ENCODE peak calls at places on chromosome 13, in five cellular contexts. T, L, E, F and H are unnamed samples.

GRCh38 chr13:80012281-80012680 is 328.6 kb downstream of the SPRY2 start:
- DNase-seq in L (no peak), T (no peak), E (peak; percentile 31), F (no peak), H (no peak)

GRCh38 chr13:73967397-73968165 is 166.6 kb downstream of the KLF12 start:
- DNase-seq in E (no peak), F (no peak), L (no peak), T (no peak), H (no peak)

GRCh38 chr13:76812206-76812882 is 73.9 kb downstream of the KCTD12 start:
- DNase-seq in T (no peak), L (no peak), F (no peak), E (no peak), H (peak; percentile 79)

GRCh38 chr13:70203661-70204229 is 95.5 kb upstream of the KLHL1 start:
- DNase-seq in T (no peak), E (peak; percentile 1), F (no peak), L (peak; percentile 4), H (no peak)

GRCh38 chr13:77492982-77493381 is 42.5 kb upstream of the SCEL start:
- DNase-seq in L (no peak), F (no peak), T (no peak), E (peak; percentile 58), H (no peak)

GRCh38 chr13:54637377-54637776 is 1608.8 kb downstream of the OLFM4 start:
- DNase-seq in T (no peak), E (peak; percentile 13), F (no peak), L (no peak), H (no peak)

GRCh38 chr13:29577135-29578051 is 18.1 kb downstream of the SLC7A1 start:
- DNase-seq in F (no peak), E (no peak), T (no peak), L (no peak), H (no peak)

GRCh38 chr13:111482126-111482525 is 161.7 kb downstream of the TEX29 start:
- DNase-seq in T (no peak), L (no peak), E (no peak), F (no peak), H (no peak)

GRCh38 chr13:97198753-97199152 is 23.4 kb upstream of the MBNL2 start:
- DNase-seq in E (no peak), F (no peak), T (no peak), L (no peak), H (no peak)

GRCh38 chr13:35472308-35473008 is 4.0 kb downstream of the MAB21L1 start:
- DNase-seq in F (no peak), L (no peak), E (no peak), T (no peak), H (no peak)

GRCh38 chr13:110314516-110315245 is 7.6 kb downstream of the COL4A2 start:
- DNase-seq in T (no peak), E (no peak), L (no peak), F (no peak), H (no peak)

GRCh38 chr13:95404141-95404882 is 103.1 kb upstream of the ABCC4 start:
- DNase-seq in E (peak; percentile 80), L (peak; percentile 85), T (peak; percentile 82), F (peak; percentile 91), H (peak; percentile 52)

GRCh38 chr13:77397636-77398035 is 70.7 kb upstream of the MYCBP2 start:
- DNase-seq in L (no peak), F (no peak), E (peak; percentile 43), T (no peak), H (no peak)

GRCh38 chr13:40624338-40624737 is 42.1 kb downstream of the FOXO1 start:
- DNase-seq in F (no peak), T (peak; percentile 55), L (no peak), E (peak; percentile 29), H (no peak)

GRCh38 chr13:98482476-98483444 is 94.1 kb downstream of the STK24 start:
- DNase-seq in L (no peak), F (peak; percentile 72), E (peak; percentile 76), T (peak; percentile 39), H (peak; percentile 74)

GRCh38 chr13:70849267-70849666 is 741.0 kb upstream of the KLHL1 start:
- DNase-seq in L (no peak), F (no peak), E (no peak), T (no peak), H (no peak)

GRCh38 chr13:51856027-51856736 is 5.6 kb upstream of the CCDC70 start:
- DNase-seq in L (no peak), T (no peak), E (no peak), F (no peak), H (no peak)

GRCh38 chr13:94706101-94706853 is 6.1 kb downstream of the SOX21 start:
- DNase-seq in E (no peak), T (no peak), L (no peak), F (no peak), H (no peak)

GRCh38 chr13:65836066-65836465 is 1394.1 kb downstream of the PCDH9 start:
- DNase-seq in F (no peak), T (no peak), L (no peak), E (no peak), H (no peak)

GRCh38 chr13:59492030-59492636 is 671.6 kb downstream of the DIAPH3 start:
- DNase-seq in T (no peak), F (no peak), E (peak; percentile 47), L (no peak), H (no peak)

GRCh38 chr13:40485611-40486517 is 180.6 kb downstream of the FOXO1 start:
- DNase-seq in T (peak; percentile 52), L (no peak), F (peak; percentile 65), E (no peak), H (no peak)

GRCh38 chr13:48603375-48603774 is 50.4 kb upstream of the CYSLTR2 start:
- DNase-seq in T (no peak), E (no peak), L (no peak), F (no peak), H (no peak)